ENCODE peak calls at places on chromosomes 1 and 21, in nine cellular contexts. A, P, U, J, E, X, W, Q and G are unnamed samples.

GRCh38 chr1:245843101-245843500 is 664.0 kb downstream of the SMYD3 start:
- DNase-seq in P (no peak), A (no peak), Q (no peak), J (no peak), W (no peak), X (no peak), U (no peak), E (no peak), G (no peak)

GRCh38 chr1:115807723-115808122 is 33.2 kb downstream of the NHLH2 start:
- DNase-seq in U (peak), X (no peak), J (peak), Q (peak), E (peak), A (no peak), W (peak), P (no peak), G (peak)

GRCh38 chr1:91864017-91864700 is 21.8 kb downstream of the TGFBR3 start:
- DNase-seq in Q (no peak), X (no peak), A (no peak), J (no peak), E (no peak), P (no peak), W (no peak), U (no peak), G (no peak)

GRCh38 chr1:201617157-201617556 is 78.2 kb downstream of the NAV1 start:
- DNase-seq in U (no peak), Q (no peak), W (no peak), P (no peak), A (no peak), X (no peak), E (no peak), J (no peak), G (no peak)

GRCh38 chr1:211639500-211640361 is 35.7 kb downstream of the NEK2 start:
- DNase-seq in U (no peak), A (no peak), W (no peak), X (no peak), Q (no peak), J (peak), E (peak), P (peak), G (peak)

GRCh38 chr1:98702976-98703375 is 41.5 kb downstream of the SNX7 start:
- DNase-seq in U (no peak), W (no peak), A (no peak), Q (no peak), E (no peak), P (no peak), J (peak), X (no peak), G (no peak)

GRCh38 chr1:64875606-64876005 is 90.7 kb downstream of the JAK1 start:
- DNase-seq in U (no peak), X (no peak), P (no peak), A (no peak), E (no peak), W (no peak), Q (no peak), J (no peak), G (no peak)

GRCh38 chr1:183139281-183139942 is 46.7 kb upstream of the LAMC2 start:
- DNase-seq in U (no peak), P (no peak), X (no peak), A (no peak), W (no peak), E (no peak), J (no peak), Q (no peak), G (peak)

GRCh38 chr1:26306290-26307221 is at the start of gene UBXN11:
- DNase-seq in A (peak), E (peak), W (peak), P (peak), X (peak), U (peak), J (peak), Q (peak), G (peak)

GRCh38 chr1:59314776-59315528 is 18.1 kb downstream of the FGGY start:
- DNase-seq in X (no peak), P (no peak), U (no peak), J (no peak), E (no peak), W (no peak), A (no peak), Q (no peak), G (no peak)

GRCh38 chr1:31413405-31414005 is 492 bp downstream of the SERINC2 start:
- DNase-seq in P (peak), W (peak), Q (peak), J (peak), E (peak), X (no peak), U (no peak), A (no peak), G (no peak)

GRCh38 chr21:41451753-41452676 is 26.0 kb downstream of the MX1 start:
- DNase-seq in P (no peak), W (no peak), X (no peak), A (no peak), E (no peak), J (no peak), U (no peak), Q (no peak), G (no peak)

GRCh38 chr1:5110508-5110907 is 456.1 kb downstream of the AJAP1 start:
- DNase-seq in E (no peak), U (no peak), A (no peak), P (no peak), W (no peak), X (no peak), J (no peak), Q (no peak), G (no peak)

GRCh38 chr21:29307718-29308455 is 9.2 kb downstream of the BACH1 start:
- DNase-seq in J (no peak), E (no peak), W (no peak), U (no peak), A (no peak), Q (no peak), X (no peak), P (no peak), G (no peak)

GRCh38 chr1:27689423-27690173 is 17.6 kb upstream of the IFI6 start:
- DNase-seq in A (no peak), U (no peak), W (no peak), J (peak), Q (no peak), P (no peak), X (no peak), E (no peak), G (no peak)

GRCh38 chr1:188514917-188515316 is 1686.2 kb downstream of the PLA2G4A start:
- DNase-seq in Q (no peak), E (no peak), P (no peak), X (no peak), A (no peak), J (no peak), U (no peak), W (no peak), G (no peak)

GRCh38 chr1:41519667-41520066 is 35.2 kb upstream of the EDN2 start:
- DNase-seq in Q (no peak), P (no peak), W (no peak), J (no peak), U (no peak), X (no peak), A (no peak), E (no peak), G (no peak)

GRCh38 chr1:94102126-94102525 is 18.8 kb downstream of the ABCA4 start:
- DNase-seq in A (no peak), J (no peak), X (no peak), U (no peak), E (no peak), Q (no peak), W (no peak), P (no peak), G (no peak)

GRCh38 chr1:176605151-176605550 is 142.2 kb downstream of the PAPPA2 start:
- DNase-seq in X (no peak), Q (no peak), A (no peak), E (no peak), U (no peak), J (no peak), W (no peak), P (no peak), G (no peak)

GRCh38 chr1:15961492-15961891 is 14.4 kb downstream of the ZBTB17 start:
- DNase-seq in Q (no peak), E (no peak), J (no peak), P (no peak), A (no peak), U (no peak), W (no peak), X (no peak), G (no peak)

GRCh38 chr1:27575861-27576331 is 28.0 kb downstream of the AHDC1 start:
- DNase-seq in X (no peak), A (no peak), E (peak), U (no peak), J (peak), Q (peak), P (peak), W (peak), G (no peak)

GRCh38 chr1:17790383-17791054 is 35.4 kb downstream of the ACTL8 start:
- DNase-seq in J (no peak), W (no peak), P (no peak), X (no peak), U (no peak), E (no peak), A (no peak), Q (no peak), G (no peak)

GRCh38 chr1:97919568-97920261 is 1.1 kb downstream of the DPYD start:
- DNase-seq in E (peak), Q (no peak), W (no peak), X (no peak), J (peak), P (no peak), U (no peak), A (no peak), G (no peak)

GRCh38 chr1:116737855-116738318 is 16.3 kb upstream of the CD2 start:
- DNase-seq in E (no peak), A (no peak), P (no peak), U (no peak), X (peak), Q (no peak), J (no peak), W (no peak), G (no peak)

GRCh38 chr1:23331713-23332112 is 12.4 kb downstream of the HNRNPR start:
- DNase-seq in X (no peak), P (no peak), A (no peak), E (no peak), J (no peak), U (no peak), W (no peak), Q (no peak), G (no peak)

GRCh38 chr1:109084563-109085517 is 5.7 kb upstream of the TMEM167B start:
- DNase-seq in J (no peak), Q (no peak), A (no peak), W (no peak), E (peak), U (no peak), X (no peak), P (no peak), G (no peak)

GRCh38 chr1:199029401-199029800 is 390.6 kb downstream of the PTPRC start:
- DNase-seq in W (no peak), E (peak), Q (no peak), J (peak), U (no peak), P (no peak), X (no peak), A (no peak), G (no peak)

GRCh38 chr1:188778578-188778977 is 1699.1 kb downstream of the BRINP3 start:
- DNase-seq in P (no peak), J (no peak), A (no peak), W (no peak), U (no peak), E (no peak), Q (no peak), X (no peak), G (no peak)

GRCh38 chr1:157652859-157653493 is 47.6 kb downstream of the FCRL3 start:
- DNase-seq in W (no peak), P (no peak), A (no peak), J (no peak), X (no peak), U (no peak), E (no peak), Q (no peak), G (no peak)

GRCh38 chr1:206117151-206117948 is at the start of gene AVPR1B:
- DNase-seq in Q (peak), E (peak), A (no peak), J (peak), P (peak), U (no peak), W (no peak), X (no peak), G (peak)

GRCh38 chr1:229664133-229664689 is 38.2 kb downstream of the URB2 start:
- DNase-seq in W (no peak), Q (no peak), X (peak), E (no peak), U (peak), J (no peak), A (peak), P (no peak), G (peak)

GRCh38 chr1:201890223-201890622 is 1.5 kb downstream of the SHISA4 start:
- DNase-seq in J (no peak), E (no peak), P (no peak), X (no peak), W (no peak), A (no peak), U (no peak), Q (no peak), G (no peak)

GRCh38 chr1:108703939-108704338 is 8.8 kb upstream of the FNDC7 start:
- DNase-seq in E (no peak), J (no peak), Q (no peak), U (no peak), P (no peak), W (no peak), X (no peak), A (no peak), G (no peak)

GRCh38 chr1:167357305-167357704 is 136.6 kb downstream of the POU2F1 start:
- DNase-seq in J (no peak), A (no peak), X (no peak), U (no peak), W (no peak), P (no peak), Q (no peak), E (no peak), G (no peak)

GRCh38 chr1:93629101-93630059 is 52.3 kb downstream of the BCAR3 start:
- DNase-seq in A (no peak), P (no peak), W (no peak), J (peak), Q (peak), E (peak), U (no peak), X (no peak), G (peak)